ENCODE peak calls at places on chromosomes 1 and 21, in eight cellular contexts. Z, T, E, R, I, W, V and C are unnamed samples.

GRCh38 chr1:14303011-14303410 is 295.5 kb upstream of the KAZN start:
- DNase-seq in Z (no peak), T (no peak), E (no peak), R (no peak), I (no peak), W (no peak), V (no peak), C (no peak)

GRCh38 chr21:24896735-24897124 is 710.6 kb downstream of the MRPL39 start:
- DNase-seq in Z (no peak), T (no peak), E (no peak), R (no peak), I (no peak), W (no peak), V (no peak), C (no peak)

GRCh38 chr21:46542588-46543092 is 62.2 kb downstream of the S100B start:
- DNase-seq in Z (no peak), T (no peak), E (no peak), R (no peak), I (no peak), W (no peak), V (no peak), C (no peak)

GRCh38 chr1:85708826-85709222 is 591 bp upstream of the ZNHIT6 start:
- DNase-seq in Z (no peak), T (no peak), E (no peak), R (no peak), I (no peak), W (no peak), V (no peak), C (no peak)

GRCh38 chr1:243432136-243432535 is 176.3 kb downstream of the SDCCAG8 start:
- DNase-seq in Z (no peak), T (no peak), E (no peak), R (no peak), I (no peak), W (no peak), V (no peak), C (no peak)

GRCh38 chr21:45554477-45555175 is 12.4 kb upstream of the SLC19A1 start:
- DNase-seq in Z (peak; percentile 76), T (peak; percentile 90), E (peak; percentile 84), R (peak; percentile 58), I (peak; percentile 80), W (peak; percentile 73), V (no peak), C (peak; percentile 78)

GRCh38 chr1:226983998-226984364 is 43.9 kb downstream of the COQ8A start:
- DNase-seq in Z (no peak), T (no peak), E (peak; percentile 24), R (no peak), I (no peak), W (no peak), V (no peak), C (no peak)

GRCh38 chr1:206559661-206559995 is 52.3 kb downstream of the RASSF5 start:
- DNase-seq in Z (no peak), T (no peak), E (no peak), R (no peak), I (no peak), W (no peak), V (no peak), C (no peak)

GRCh38 chr1:212699839-212700596 is at the start of gene BATF3:
- DNase-seq in Z (peak; percentile 62), T (peak; percentile 75), E (peak; percentile 48), R (no peak), I (no peak), W (no peak), V (no peak), C (peak; percentile 57)

GRCh38 chr21:34889287-34889536 is 159.9 kb downstream of the RUNX1 start:
- DNase-seq in Z (peak; percentile 32), T (peak; percentile 77), E (peak; percentile 60), R (peak; percentile 79), I (peak; percentile 87), W (peak; percentile 39), V (no peak), C (peak; percentile 69)

GRCh38 chr1:52153898-52154297 is 12.0 kb downstream of the ZFYVE9 start:
- DNase-seq in Z (no peak), T (no peak), E (no peak), R (no peak), I (peak; percentile 53), W (no peak), V (no peak), C (no peak)

GRCh38 chr21:14523234-14523633 is 22.9 kb downstream of the SAMSN1 start:
- DNase-seq in Z (no peak), T (no peak), E (no peak), R (no peak), I (peak; percentile 10), W (no peak), V (no peak), C (no peak)

GRCh38 chr1:39727932-39728317 is 10.8 kb upstream of the PPIE start:
- DNase-seq in Z (no peak), T (no peak), E (peak; percentile 25), R (no peak), I (no peak), W (no peak), V (no peak), C (no peak)

GRCh38 chr1:32891630-32892029 is 5.3 kb downstream of the HPCA start:
- DNase-seq in Z (no peak), T (no peak), E (no peak), R (no peak), I (no peak), W (no peak), V (no peak), C (no peak)

GRCh38 chr1:32894681-32895080 is 6.5 kb downstream of the TMEM54 start:
- DNase-seq in Z (no peak), T (peak; percentile 59), E (no peak), R (no peak), I (no peak), W (no peak), V (no peak), C (no peak)

GRCh38 chr1:32894019-32894600 is 7.1 kb downstream of the TMEM54 start:
- DNase-seq in Z (no peak), T (peak; percentile 62), E (no peak), R (no peak), I (no peak), W (no peak), V (no peak), C (no peak)

GRCh38 chr1:32892368-32893197 is 6.3 kb downstream of the HPCA start:
- DNase-seq in Z (no peak), T (peak; percentile 48), E (no peak), R (peak; percentile 22), I (peak; percentile 44), W (no peak), V (no peak), C (no peak)

DNA sequence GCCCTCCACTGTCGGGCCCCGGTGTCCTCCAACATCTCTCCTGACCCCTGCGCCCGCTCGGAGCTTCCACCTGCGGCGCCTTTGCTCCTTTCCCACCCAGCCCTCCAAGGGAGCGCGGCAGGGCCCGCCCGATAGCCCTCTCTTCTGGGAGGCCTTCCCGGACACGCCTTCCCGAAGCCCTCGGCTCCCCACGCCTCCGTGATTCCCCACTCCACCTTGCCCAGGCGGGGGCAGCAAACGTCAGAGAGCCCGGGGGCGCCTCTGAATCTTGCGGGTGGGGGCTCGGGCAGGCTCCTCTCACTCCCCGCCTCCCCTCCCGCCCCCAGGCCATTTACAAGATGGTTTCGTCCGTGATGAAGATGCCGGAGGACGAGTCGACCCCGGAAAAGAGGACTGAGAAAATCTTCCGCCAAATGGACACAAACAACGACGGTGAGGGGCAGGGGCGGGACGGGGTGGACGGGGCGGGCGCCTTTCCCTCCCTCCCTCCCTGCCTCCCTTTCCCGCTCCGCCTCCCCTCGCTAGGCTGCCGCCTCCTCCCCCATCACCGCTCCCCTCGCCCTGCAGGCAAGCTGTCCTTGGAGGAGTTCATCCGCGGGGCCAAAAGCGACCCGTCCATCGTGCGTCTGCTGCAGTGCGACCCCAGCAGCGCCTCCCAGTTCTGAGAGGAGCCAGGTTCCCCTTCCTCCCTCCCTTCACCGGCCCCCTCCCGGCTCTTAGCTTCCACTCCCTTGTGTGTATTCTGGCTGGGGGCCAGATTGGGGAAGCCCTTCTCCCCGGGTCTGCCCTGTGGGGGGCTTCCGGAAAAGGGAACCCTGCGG is 7.1 kb downstream of the HPCA start:
- DNase-seq in Z (peak; percentile 44), T (peak; percentile 69), E (no peak), R (no peak), I (peak; percentile 45), W (peak; percentile 46), V (no peak), C (peak; percentile 28)
- H3K27me3 ChIP-seq in Z (peaks cover 11% of the 10 kb centered on the region), T (peaks cover 50% of the 10 kb centered on the region), E (peaks cover 3% of the 10 kb centered on the region), R (peaks cover 8% of the 10 kb centered on the region), I (peaks cover 42% of the 10 kb centered on the region), W (peaks cover 6% of the 10 kb centered on the region), V (peaks cover 33% of the 10 kb centered on the region), C (no peaks in the 10 kb centered on the region)

DNA sequence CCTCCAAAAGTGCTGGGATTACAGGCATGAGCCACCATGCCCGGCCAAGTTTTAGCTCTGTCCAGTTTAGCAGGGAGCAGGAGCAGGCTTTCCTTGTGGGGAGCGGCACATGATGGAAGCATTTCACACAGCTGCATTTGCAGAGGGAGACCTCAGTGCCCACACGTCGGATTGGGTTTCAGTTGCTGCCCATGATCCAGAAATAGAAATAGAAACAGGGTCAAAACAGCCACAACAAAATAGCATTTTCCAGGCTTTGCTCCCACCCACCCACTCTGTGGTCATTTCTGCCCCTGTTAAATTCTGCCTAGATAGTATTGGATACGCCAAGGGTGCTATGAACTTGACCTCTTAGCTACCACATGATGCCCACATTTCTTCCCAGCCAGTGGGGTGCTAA is 128.4 kb downstream of the CNIH3 start:
- DNase-seq in Z (no peak), T (no peak), E (no peak), R (no peak), I (no peak), W (no peak), V (no peak), C (no peak)
- H3K27me3 ChIP-seq in Z (no peaks in the 10 kb centered on the region), T (no peaks in the 10 kb centered on the region), E (no peaks in the 10 kb centered on the region), R (no peaks in the 10 kb centered on the region), I (no peaks in the 10 kb centered on the region), W (no peaks in the 10 kb centered on the region), V (no peaks in the 10 kb centered on the region), C (no peaks in the 10 kb centered on the region)

GRCh38 chr1:231418101-231418740 is 3.9 kb downstream of the EGLN1 start:
- DNase-seq in Z (no peak), T (no peak), E (no peak), R (no peak), I (no peak), W (no peak), V (no peak), C (no peak)

GRCh38 chr1:231417503-231417902 is 4.6 kb downstream of the EGLN1 start:
- DNase-seq in Z (no peak), T (no peak), E (no peak), R (no peak), I (peak; percentile 21), W (no peak), V (no peak), C (no peak)

GRCh38 chr1:231419147-231419546 is 2.9 kb downstream of the EGLN1 start:
- DNase-seq in Z (no peak), T (no peak), E (no peak), R (no peak), I (no peak), W (no peak), V (no peak), C (no peak)

GRCh38 chr1:231419738-231420298 is 2.3 kb downstream of the EGLN1 start:
- DNase-seq in Z (no peak), T (no peak), E (no peak), R (peak; percentile 14), I (peak; percentile 29), W (no peak), V (no peak), C (no peak)

GRCh38 chr1:231418741-231419107 is 3.4 kb downstream of the EGLN1 start:
- DNase-seq in Z (no peak), T (no peak), E (no peak), R (no peak), I (no peak), W (no peak), V (no peak), C (no peak)
- H3K27me3 ChIP-seq in Z (no peaks in the 10 kb centered on the region), T (no peaks in the 10 kb centered on the region), E (no peaks in the 10 kb centered on the region), R (no peaks in the 10 kb centered on the region), I (no peaks in the 10 kb centered on the region), W (no peaks in the 10 kb centered on the region), V (no peaks in the 10 kb centered on the region), C (no peaks in the 10 kb centered on the region)

GRCh38 chr21:43353282-43354010 is 73.5 kb downstream of the SIK1 start:
- DNase-seq in Z (no peak), T (no peak), E (no peak), R (no peak), I (no peak), W (no peak), V (no peak), C (no peak)
- H3K27me3 ChIP-seq in Z (no peaks in the 10 kb centered on the region), T (peaks cover 6% of the 10 kb centered on the region), E (no peaks in the 10 kb centered on the region), R (no peaks in the 10 kb centered on the region), I (no peaks in the 10 kb centered on the region), W (no peaks in the 10 kb centered on the region), V (peaks cover 4% of the 10 kb centered on the region), C (no peaks in the 10 kb centered on the region)